ENCODE peak calls at places on chromosome 9, in four cellular contexts. N is ELF-1; B is activated T-cell treated with anti-CD3 and anti-CD28 coated beads, Interleukin-2, amount 50 U/mL, for 72 hours; T is lower leg skin. I is an unnamed sample.

GRCh38 chr9:69395718-69396117 is 70.7 kb downstream of the ENTREP1 start:
- DNase-seq in B (no peak), T (no peak), N (no peak), I (no peak)

GRCh38 chr9:13648676-13649075 is 369.2 kb upstream of the MPDZ start:
- DNase-seq in N (no peak), T (no peak), B (no peak), I (no peak)

GRCh38 chr9:89400398-89401116 is 82.3 kb downstream of the SECISBP2 start:
- DNase-seq in N (no peak), B (no peak), T (no peak), I (no peak)

GRCh38 chr9:22049411-22049810 is 40.3 kb upstream of the CDKN2B start:
- DNase-seq in B (no peak), N (no peak), T (no peak), I (no peak)

GRCh38 chr9:83231039-83231438 is 168.1 kb upstream of the RASEF start:
- DNase-seq in T (no peak), B (no peak), N (no peak), I (no peak)

GRCh38 chr9:110156416-110156815 is 51.5 kb downstream of the C9orf152 start:
- DNase-seq in B (no peak), N (no peak), T (no peak), I (no peak)

GRCh38 chr9:17930091-17930490 is 351.2 kb downstream of the SH3GL2 start:
- DNase-seq in B (no peak), N (no peak), T (no peak), I (no peak)

GRCh38 chr9:104907278-104907951 is 20.5 kb downstream of the ABCA1 start:
- DNase-seq in T (no peak), N (no peak), B (no peak), I (no peak)

GRCh38 chr9:129404621-129405020 is 216.3 kb downstream of the C9orf50 start:
- DNase-seq in T (no peak), B (no peak), N (no peak), I (no peak)

GRCh38 chr9:114677418-114677817 is 4.6 kb downstream of the TEX48 start:
- DNase-seq in N (peak; percentile 23), B (no peak), T (no peak), I (peak; percentile 4)

GRCh38 chr9:87195306-87195705 is 248.0 kb upstream of the GAS1 start:
- DNase-seq in B (no peak), N (no peak), T (no peak), I (no peak)

GRCh38 chr9:134693011-134693410 is 51.4 kb downstream of the COL5A1 start:
- DNase-seq in T (no peak), N (no peak), B (no peak), I (no peak)

GRCh38 chr9:104858271-104858670 is 69.7 kb downstream of the ABCA1 start:
- DNase-seq in B (no peak), T (no peak), N (no peak), I (no peak)

GRCh38 chr9:93974151-93974550 is 19.0 kb upstream of the BARX1 start:
- DNase-seq in B (no peak), T (no peak), N (no peak), I (no peak)

GRCh38 chr9:135239100-135239768 is 151.8 kb downstream of the OLFM1 start:
- DNase-seq in B (no peak), T (no peak), N (no peak), I (no peak)

GRCh38 chr9:137499416-137499815 is 40.3 kb upstream of the NSMF start:
- DNase-seq in T (no peak), B (no peak), N (no peak), I (no peak)

GRCh38 chr9:91197232-91198181 is 164.2 kb downstream of the AUH start:
- DNase-seq in B (no peak), T (peak; percentile 93), N (no peak), I (no peak)

GRCh38 chr9:114856210-114856941 is 50.5 kb upstream of the TNFSF15 start:
- DNase-seq in T (no peak), N (no peak), B (no peak), I (no peak)

GRCh38 chr9:86695904-86696424 is 251.3 kb downstream of the GAS1 start:
- DNase-seq in T (no peak), N (no peak), B (no peak), I (no peak)

GRCh38 chr9:75087279-75087823 is 604 bp downstream of the NMRK1 start:
- DNase-seq in N (peak; percentile 44), T (no peak), B (peak; percentile 57), I (peak; percentile 8)